ENCODE peak calls at places on chromosomes 6 and 20, in eight cellular contexts. R is NCI-H1436; A is fibroblast of lung; D is CD4-positive, alpha-beta T cell; Z is iPS-NIHi11; T is GM13976; S is activated T-helper 1 cell treated with anti-CD3 and anti-CD28 coated beads, Interleukin-12 subunit alpha, Interleukin-12 subunit beta, Interleukin-2, Interleukin-4 antibody, amounts not matched to agents 30 ng/mL and 10 ng/mL and 1 ng/mL, durations not matched to agents 14 hours and 24 hours and 36 hours; F is ureter. H is an unnamed sample.

GRCh38 chr6:97465877-97466710 is 183.1 kb upstream of the MMS22L start:
- DNase-seq in R (no peak), A (no peak), D (no peak), Z (peak; percentile 37), T (no peak), S (no peak), F (no peak), H (no peak)

GRCh38 chr6:166567107-166567506 is 19.4 kb downstream of the RAMACL start:
- DNase-seq in R (no peak), A (peak; percentile 98), D (no peak), Z (no peak), T (no peak), S (no peak), F (peak; percentile 10), H (no peak)

GRCh38 chr20:51678041-51678697 is 90.0 kb downstream of the ATP9A start:
- DNase-seq in R (no peak), A (no peak), D (no peak), Z (no peak), T (no peak), S (no peak), F (no peak), H (no peak)

GRCh38 chr6:90217621-90218496 is 78.8 kb downstream of the BACH2 start:
- DNase-seq in R (no peak), A (no peak), D (peak; percentile 40), Z (peak; percentile 79), T (no peak), S (no peak), F (no peak), H (peak; percentile 35)

GRCh38 chr20:11935212-11935611 is 17.5 kb downstream of the BTBD3 start:
- DNase-seq in R (no peak), A (no peak), D (no peak), Z (no peak), T (no peak), S (no peak), F (no peak), H (no peak)

GRCh38 chr6:168058691-168059551 is 20.1 kb downstream of the FRMD1 start:
- DNase-seq in R (no peak), A (no peak), D (no peak), Z (peak; percentile 64), T (no peak), S (no peak), F (no peak), H (no peak)

GRCh38 chr6:82143041-82143481 is 104.5 kb downstream of the IBTK start:
- DNase-seq in R (no peak), A (peak; percentile 37), D (no peak), Z (no peak), T (no peak), S (no peak), F (no peak), H (no peak)

GRCh38 chr20:57258055-57258454 is 8.4 kb downstream of the BMP7 start:
- DNase-seq in R (no peak), A (no peak), D (no peak), Z (no peak), T (no peak), S (no peak), F (no peak), H (no peak)

GRCh38 chr6:16168121-16168520 is 39.2 kb downstream of the MYLIP start:
- DNase-seq in R (no peak), A (no peak), D (no peak), Z (no peak), T (no peak), S (no peak), F (no peak), H (no peak)

GRCh38 chr20:38673731-38674177 is 50.5 kb upstream of the SLC32A1 start:
- DNase-seq in R (no peak), A (no peak), D (no peak), Z (peak; percentile 27), T (peak; percentile 36), S (no peak), F (no peak), H (no peak)

GRCh38 chr6:56357616-56358373 is 110.4 kb upstream of the COL21A1 start:
- DNase-seq in R (no peak), A (no peak), D (no peak), Z (no peak), T (no peak), S (no peak), F (no peak), H (no peak)

GRCh38 chr6:137738197-137738596 is 128.9 kb upstream of the TNFAIP3 start:
- DNase-seq in R (no peak), A (peak; percentile 37), D (no peak), Z (no peak), T (no peak), S (no peak), F (no peak), H (no peak)

GRCh38 chr20:63129991-63130653 is 85.8 kb downstream of the YTHDF1 start:
- DNase-seq in R (no peak), A (no peak), D (no peak), Z (peak; percentile 68), T (no peak), S (no peak), F (no peak), H (no peak)